ENCODE peak calls at places on chromosomes 6 and 20, in eight cellular contexts. S is WTC11, V is NCI-H2081, L is astrocyte of the cerebellum, B is HAP-1, D is AG09319, R is progenitor cell of endocrine pancreas, W is KBM-7. Q is an unnamed sample.

GRCh38 chr20:43766395-43766794 is 39.6 kb upstream of the GTSF1L start:
- DNase-seq in V (no peak), L (no peak), D (no peak), S (no peak), B (no peak), R (no peak), W (no peak), Q (no peak)

GRCh38 chr6:132333639-132334516 is 67.4 kb downstream of the MOXD1 start:
- DNase-seq in S (no peak), B (no peak), D (peak), R (peak), V (no peak), L (peak), W (no peak), Q (no peak)

GRCh38 chr20:17679786-17680127 is 2.3 kb downstream of the RRBP1 start:
- DNase-seq in W (no peak), S (no peak), V (no peak), B (no peak), L (no peak), D (no peak), R (no peak), Q (no peak)

GRCh38 chr6:138690975-138691594 is 82.5 kb upstream of the CCDC28A start:
- DNase-seq in V (no peak), D (no peak), S (no peak), R (no peak), W (no peak), L (no peak), B (no peak), Q (no peak)

GRCh38 chr6:74167951-74168350 is 471.9 kb downstream of the CD109 start:
- DNase-seq in L (no peak), V (no peak), B (no peak), R (no peak), S (no peak), W (no peak), D (no peak), Q (no peak)

GRCh38 chr6:142842423-142843261 is 102.3 kb downstream of the HIVEP2 start:
- DNase-seq in B (no peak), R (no peak), D (no peak), W (no peak), S (no peak), V (no peak), L (no peak), Q (no peak)

GRCh38 chr6:22364314-22364713 is 67.5 kb upstream of the PRL start:
- DNase-seq in L (no peak), W (no peak), V (no peak), R (no peak), B (no peak), S (no peak), D (no peak), Q (no peak)

GRCh38 chr20:48469026-48469425 is 358.8 kb downstream of the PREX1 start:
- DNase-seq in L (no peak), B (no peak), W (no peak), V (no peak), R (no peak), D (no peak), S (no peak), Q (no peak)

GRCh38 chr20:37673429-37673828 is 20.4 kb upstream of the CTNNBL1 start:
- DNase-seq in V (no peak), W (no peak), D (no peak), R (no peak), S (no peak), B (no peak), L (no peak), Q (no peak)

GRCh38 chr20:3995067-3995748 is 20.1 kb downstream of the RNF24 start:
- DNase-seq in V (no peak), D (no peak), W (no peak), L (no peak), B (peak), R (no peak), S (no peak), Q (no peak)

GRCh38 chr6:125802383-125802782 is 11.6 kb downstream of the NCOA7 start:
- DNase-seq in W (no peak), D (no peak), L (no peak), S (no peak), B (no peak), R (no peak), V (no peak), Q (no peak)

GRCh38 chr6:98641929-98642328 is 192.4 kb upstream of the POU3F2 start:
- DNase-seq in L (peak), W (no peak), D (no peak), R (no peak), V (no peak), B (no peak), S (no peak), Q (no peak)

GRCh38 chr20:57505991-57506390 is 18.9 kb downstream of the CTCFL start:
- DNase-seq in D (no peak), L (no peak), B (no peak), W (no peak), V (no peak), R (no peak), S (no peak), Q (no peak)

GRCh38 chr6:45513331-45513730 is 135.6 kb upstream of the SUPT3H start:
- DNase-seq in R (no peak), L (no peak), S (no peak), B (no peak), D (no peak), W (no peak), V (no peak), Q (no peak)

GRCh38 chr6:46407785-46408530 is 83.3 kb downstream of the RCAN2 start:
- DNase-seq in V (no peak), S (no peak), W (no peak), R (no peak), B (no peak), D (no peak), L (no peak), Q (no peak)

GRCh38 chr20:35582741-35583404 is 32.8 kb upstream of the SPAG4 start:
- DNase-seq in S (no peak), L (no peak), B (no peak), W (no peak), R (no peak), D (no peak), V (no peak), Q (no peak)

GRCh38 chr6:136607204-136607931 is 57.1 kb upstream of the MAP7 start:
- DNase-seq in W (no peak), S (no peak), B (no peak), V (no peak), D (no peak), R (no peak), L (no peak), Q (no peak)

GRCh38 chr6:41682056-41682477 is 43.8 kb downstream of the MDFI start:
- DNase-seq in R (peak), D (peak), L (peak), B (peak), V (peak), W (peak), S (peak), Q (peak)

GRCh38 chr20:16106191-16106849 is 466.9 kb downstream of the KIF16B start:
- DNase-seq in R (no peak), S (no peak), L (no peak), V (no peak), B (no peak), D (no peak), W (no peak), Q (no peak)

GRCh38 chr20:33521461-33521860 is 31.6 kb downstream of the CBFA2T2 start:
- DNase-seq in R (no peak), S (no peak), W (no peak), L (no peak), B (no peak), V (peak), D (no peak), Q (no peak)

GRCh38 chr6:141483561-141484061 is 649.1 kb upstream of the GJE1 start:
- DNase-seq in D (peak), L (peak), B (no peak), V (peak), S (no peak), W (peak), R (no peak), Q (no peak)

GRCh38 chr6:88368071-88368787 is 202.1 kb upstream of the CNR1 start:
- DNase-seq in W (no peak), R (no peak), S (no peak), B (no peak), L (peak), V (no peak), D (no peak), Q (no peak)

GRCh38 chr6:150544793-150545192 is 54.9 kb upstream of the PLEKHG1 start:
- DNase-seq in V (no peak), W (no peak), B (no peak), L (no peak), R (no peak), D (no peak), S (no peak), Q (no peak)

GRCh38 chr6:170480045-170480714 is 72.9 kb downstream of the PSMB1 start:
- DNase-seq in R (no peak), W (no peak), V (no peak), S (peak), L (no peak), D (no peak), B (no peak), Q (no peak)

GRCh38 chr6:112575309-112575834 is 228.2 kb downstream of the RFPL4B start:
- DNase-seq in S (no peak), R (no peak), V (no peak), B (no peak), W (no peak), L (no peak), D (no peak), Q (no peak)

GRCh38 chr20:4812641-4813075 is 90.9 kb downstream of the PRND start:
- DNase-seq in B (no peak), R (no peak), S (no peak), D (no peak), V (no peak), W (peak), L (no peak), Q (peak)

GRCh38 chr6:79048611-79049010 is 29.4 kb downstream of the PHIP start:
- DNase-seq in S (peak), D (no peak), W (peak), R (no peak), B (peak), V (no peak), L (peak), Q (no peak)

Q was measured in GF-D8.